ENCODE peak calls at places on chromosomes 13 and 19, in five cellular contexts. One of them, this sample, is unnamed.
A peak's percentile ranks its signal among the peaks of the same experiment; 100 is the strongest.

GRCh38 chr19:18697680-18698079 is 14.2 kb downstream of the CRTC1 start:
- DNase-seq in SK-N-SH: no peak
- DNase-seq in A549: no peak
- DNase-seq in IMR-90: no peak
- DNase-seq in GM12878: no peak
- DNase-seq in this sample: no peak

GRCh38 chr13:41154042-41154441 is 21.4 kb upstream of the KBTBD6 start:
- DNase-seq in A549: no peak
- DNase-seq in GM12878: no peak
- DNase-seq in SK-N-SH: no peak
- DNase-seq in IMR-90: no peak
- DNase-seq in this sample: no peak

GRCh38 chr13:111508164-111508870 is 187.9 kb downstream of the TEX29 start:
- DNase-seq in GM12878: no peak
- DNase-seq in A549: no peak
- DNase-seq in IMR-90: no peak
- DNase-seq in SK-N-SH: no peak
- DNase-seq in this sample: no peak

GRCh38 chr19:4144666-4145261 is 8.7 kb upstream of the CREB3L3 start:
- DNase-seq in GM12878: no peak
- DNase-seq in A549: peak; percentile 77
- DNase-seq in IMR-90: peak; percentile 43
- DNase-seq in SK-N-SH: peak; percentile 12
- DNase-seq in this sample: peak; percentile 60

GRCh38 chr19:47486900-47487299 is 2.9 kb upstream of the KPTN start:
- DNase-seq in A549: no peak
- DNase-seq in IMR-90: no peak
- DNase-seq in GM12878: no peak
- DNase-seq in SK-N-SH: no peak
- DNase-seq in this sample: no peak

GRCh38 chr13:77358001-77358400 is 31.1 kb upstream of the MYCBP2 start:
- DNase-seq in GM12878: no peak
- DNase-seq in SK-N-SH: no peak
- DNase-seq in IMR-90: no peak
- DNase-seq in A549: no peak
- DNase-seq in this sample: no peak

GRCh38 chr13:71320452-71320851 is 546.6 kb downstream of the DACH1 start:
- DNase-seq in GM12878: no peak
- DNase-seq in IMR-90: peak; percentile 41
- DNase-seq in SK-N-SH: no peak
- DNase-seq in A549: peak; percentile 17
- DNase-seq in this sample: no peak

GRCh38 chr19:14848822-14849221 is at the start of gene OR7A10:
- DNase-seq in A549: no peak
- DNase-seq in IMR-90: no peak
- DNase-seq in GM12878: no peak
- DNase-seq in SK-N-SH: no peak
- DNase-seq in this sample: no peak

GRCh38 chr19:49642488-49643035 is 553 bp downstream of the SCAF1 start:
- DNase-seq in IMR-90: no peak
- DNase-seq in GM12878: no peak
- DNase-seq in SK-N-SH: peak; percentile 65
- DNase-seq in A549: no peak
- DNase-seq in this sample: peak; percentile 44

GRCh38 chr19:493391-494170 is 2.7 kb upstream of the MADCAM1 start:
- DNase-seq in A549: no peak
- DNase-seq in IMR-90: no peak
- DNase-seq in SK-N-SH: no peak
- DNase-seq in GM12878: no peak
- DNase-seq in this sample: no peak

GRCh38 chr19:46378268-46378667 is 31.4 kb downstream of the PPP5C start:
- DNase-seq in IMR-90: peak; percentile 81
- DNase-seq in SK-N-SH: no peak
- DNase-seq in GM12878: no peak
- DNase-seq in A549: no peak
- DNase-seq in this sample: no peak

GRCh38 chr19:11674067-11674492 is 64.7 kb downstream of the ZNF823 start:
- DNase-seq in SK-N-SH: no peak
- DNase-seq in IMR-90: no peak
- DNase-seq in GM12878: no peak
- DNase-seq in A549: no peak
- DNase-seq in this sample: no peak

GRCh38 chr19:57583521-57584416 is at the start of gene ZIK1:
- DNase-seq in GM12878: peak; percentile 61
- DNase-seq in IMR-90: peak; percentile 92
- DNase-seq in A549: no peak
- DNase-seq in SK-N-SH: peak; percentile 97
- DNase-seq in this sample: no peak

GRCh38 chr19:7293795-7294570 is at the start of gene INSR:
- DNase-seq in IMR-90: peak; percentile 84
- DNase-seq in A549: peak; percentile 85
- DNase-seq in SK-N-SH: peak; percentile 99
- DNase-seq in GM12878: peak; percentile 54
- DNase-seq in this sample: peak; percentile 94
- TF ChIP-seq RCOR1 in IMR-90: no peak
- TF ChIP-seq RCOR1 in A549: no peak
- TF ChIP-seq RCOR1 in SK-N-SH: no peak
- TF ChIP-seq RCOR1 in GM12878: no peak
- TF ChIP-seq RCOR1 in this sample: peak; percentile 60

GRCh38 chr13:29922281-29922821 is 71.9 kb upstream of the UBL3 start:
- DNase-seq in IMR-90: peak; percentile 54
- DNase-seq in SK-N-SH: no peak
- DNase-seq in GM12878: no peak
- DNase-seq in A549: peak; percentile 16
- DNase-seq in this sample: peak; percentile 17

GRCh38 chr13:29921542-29921941 is 71.1 kb upstream of the UBL3 start:
- DNase-seq in SK-N-SH: no peak
- DNase-seq in GM12878: no peak
- DNase-seq in IMR-90: no peak
- DNase-seq in A549: no peak
- DNase-seq in this sample: no peak

GRCh38 chr13:29920018-29920643 is 69.7 kb upstream of the UBL3 start:
- DNase-seq in IMR-90: no peak
- DNase-seq in A549: no peak
- DNase-seq in GM12878: no peak
- DNase-seq in SK-N-SH: no peak
- DNase-seq in this sample: no peak

GRCh38 chr13:29917573-29918091 is 67.2 kb upstream of the UBL3 start:
- DNase-seq in GM12878: no peak
- DNase-seq in SK-N-SH: no peak
- DNase-seq in A549: no peak
- DNase-seq in IMR-90: peak; percentile 48
- DNase-seq in this sample: no peak

DNA sequence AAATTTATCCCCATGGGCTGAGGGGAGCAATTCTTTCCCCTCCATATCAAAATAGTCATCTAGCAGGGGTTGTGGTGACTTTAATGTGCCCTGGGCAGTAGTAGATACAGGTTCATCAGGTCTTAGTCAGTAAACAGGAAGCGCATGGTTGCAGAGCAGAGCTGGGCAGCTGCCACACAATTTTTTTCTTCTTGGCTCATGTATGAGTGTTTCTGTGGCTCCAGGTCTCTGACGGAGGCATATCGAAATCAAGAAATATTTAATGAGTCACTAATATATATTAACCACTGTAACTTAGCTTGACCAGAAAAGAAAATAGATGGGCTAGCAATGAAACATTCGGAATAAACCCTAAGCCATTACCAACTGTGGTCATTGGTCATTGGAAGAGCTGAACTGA is 68.4 kb upstream of the UBL3 start:
- DNase-seq in GM12878: no peak
- DNase-seq in A549: no peak
- DNase-seq in IMR-90: peak; percentile 92
- DNase-seq in SK-N-SH: no peak
- DNase-seq in this sample: no peak
- TF ChIP-seq RAD21 in GM12878: no peak
- TF ChIP-seq RAD21 in A549: no peak
- TF ChIP-seq RAD21 in IMR-90: no peak
- TF ChIP-seq RAD21 in SK-N-SH: no peak
- TF ChIP-seq RAD21 in this sample: no peak

DNA sequence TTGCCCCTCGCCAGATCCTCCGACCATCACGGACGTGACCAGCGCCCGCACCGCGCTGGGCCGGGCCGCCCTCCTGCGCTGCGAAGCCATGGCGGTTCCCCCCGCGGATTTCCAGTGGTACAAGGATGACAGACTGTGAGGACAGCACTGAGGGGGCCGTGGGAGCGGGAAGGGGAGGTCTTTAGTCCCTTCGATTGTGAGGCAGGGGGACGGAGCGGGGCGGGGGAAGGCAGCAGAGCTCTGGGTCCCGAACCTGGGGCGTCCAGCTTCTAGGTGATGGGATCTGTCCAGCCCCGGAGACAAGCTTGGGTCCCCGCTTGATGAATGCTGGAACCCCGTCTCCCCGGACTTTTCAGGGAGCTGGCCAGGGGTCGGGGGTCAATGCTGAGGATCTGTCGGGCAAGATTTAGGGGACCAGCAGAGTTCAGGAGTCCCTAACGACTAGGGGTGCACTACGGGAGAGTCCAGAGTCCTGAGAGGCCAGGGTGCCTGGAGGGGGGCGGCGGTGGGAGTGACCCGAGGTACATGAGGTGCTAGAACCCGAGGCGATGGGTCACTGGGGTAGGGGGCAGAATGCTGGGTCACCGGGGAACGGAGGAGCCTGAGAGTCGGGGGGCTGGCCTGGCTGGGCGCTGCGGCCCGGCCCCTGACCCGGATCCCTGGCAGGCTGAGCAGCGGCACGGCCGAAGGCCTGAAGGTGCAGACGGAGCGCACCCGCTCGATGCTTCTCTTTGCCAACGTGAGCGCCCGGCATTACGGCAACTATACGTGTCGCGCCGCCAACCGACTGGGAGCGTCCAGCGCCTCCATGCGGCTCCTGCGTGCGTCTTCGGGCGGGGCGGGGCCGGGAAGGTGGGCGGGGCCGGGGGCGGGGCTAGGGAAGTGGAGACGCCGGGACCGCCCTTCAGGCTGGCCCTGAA is 14.6 kb downstream of the VSIG10L start:
- DNase-seq in SK-N-SH: no peak
- DNase-seq in GM12878: no peak
- DNase-seq in A549: peak; percentile 85
- DNase-seq in IMR-90: peak; percentile 17
- DNase-seq in this sample: peak; percentile 95
- TF ChIP-seq CTCF in SK-N-SH: no peak
- TF ChIP-seq CTCF in GM12878: no peak
- TF ChIP-seq CTCF in A549: peak; percentile 39
- TF ChIP-seq CTCF in IMR-90: peak; percentile 11
- TF ChIP-seq CTCF in this sample: peak; percentile 30

GRCh38 chr13:62327367-62327766 is 911.7 kb upstream of the PCDH20 start:
- DNase-seq in A549: no peak
- DNase-seq in SK-N-SH: no peak
- DNase-seq in IMR-90: no peak
- DNase-seq in GM12878: no peak
- DNase-seq in this sample: no peak

GRCh38 chr13:62336507-62336906 is 920.9 kb upstream of the PCDH20 start:
- DNase-seq in GM12878: no peak
- DNase-seq in A549: no peak
- DNase-seq in IMR-90: no peak
- DNase-seq in SK-N-SH: peak; percentile 10
- DNase-seq in this sample: no peak

GRCh38 chr13:62337109-62337880 is 921.6 kb upstream of the PCDH20 start:
- DNase-seq in SK-N-SH: peak; percentile 72
- DNase-seq in GM12878: no peak
- DNase-seq in IMR-90: no peak
- DNase-seq in A549: no peak
- DNase-seq in this sample: no peak

GRCh38 chr13:62333466-62333865 is 917.8 kb upstream of the PCDH20 start:
- DNase-seq in SK-N-SH: no peak
- DNase-seq in IMR-90: no peak
- DNase-seq in GM12878: no peak
- DNase-seq in A549: no peak
- DNase-seq in this sample: no peak

DNA sequence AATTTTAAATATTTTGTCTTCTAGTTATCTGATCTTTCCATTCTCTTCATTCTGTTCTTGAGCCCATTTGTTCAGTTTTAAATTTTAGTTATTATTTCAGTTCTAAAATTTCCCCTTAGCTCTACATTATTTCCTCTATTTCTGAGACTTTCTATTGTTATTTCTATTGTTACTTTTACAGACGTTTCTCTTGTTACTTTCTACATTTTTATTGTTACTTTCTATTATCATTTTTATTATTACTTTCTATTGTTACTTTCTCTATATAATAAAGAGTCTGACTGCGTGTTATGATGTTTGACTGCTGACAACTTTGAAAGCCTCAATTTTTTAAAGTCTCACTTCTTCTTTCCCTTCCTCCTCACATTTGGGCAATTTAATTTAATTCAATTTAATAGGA is 915.7 kb upstream of the PCDH20 start:
- DNase-seq in GM12878: no peak
- DNase-seq in IMR-90: no peak
- DNase-seq in A549: no peak
- DNase-seq in SK-N-SH: no peak
- DNase-seq in this sample: no peak
- TF ChIP-seq RCOR1 in GM12878: no peak
- TF ChIP-seq RCOR1 in IMR-90: no peak
- TF ChIP-seq RCOR1 in A549: no peak
- TF ChIP-seq RCOR1 in SK-N-SH: no peak
- TF ChIP-seq RCOR1 in this sample: no peak

GRCh38 chr13:36357231-36357630 is 11.0 kb upstream of the SPART start:
- DNase-seq in GM12878: no peak
- DNase-seq in SK-N-SH: no peak
- DNase-seq in A549: no peak
- DNase-seq in IMR-90: no peak
- DNase-seq in this sample: no peak
- TF ChIP-seq RAD21 in GM12878: no peak
- TF ChIP-seq RAD21 in SK-N-SH: no peak
- TF ChIP-seq RAD21 in A549: no peak
- TF ChIP-seq RAD21 in IMR-90: no peak
- TF ChIP-seq RAD21 in this sample: no peak